ENCODE peak calls at places on chromosome 3, in ten cellular contexts. I, V, Z, A, Y, L, F, B, W and G are unnamed samples.

GRCh38 chr3:177563381-177563780 is 366.1 kb upstream of the TBL1XR1 start:
- DNase-seq in L (no peak), F (peak), W (no peak), A (no peak), I (no peak), V (no peak), B (no peak), Y (no peak), Z (no peak), G (no peak)

GRCh38 chr3:123552095-123552714 is 32.6 kb downstream of the HACD2 start:
- DNase-seq in B (no peak), L (peak), Z (no peak), W (no peak), Y (peak), I (no peak), V (no peak), F (peak), A (no peak), G (no peak)

GRCh38 chr3:124492824-124493223 is 237.4 kb upstream of the UMPS start:
- DNase-seq in Y (peak), Z (no peak), F (peak), B (no peak), L (peak), I (no peak), A (no peak), V (peak), W (no peak), G (no peak)

GRCh38 chr3:46895761-46896160 is 18.2 kb downstream of the PTH1R start:
- DNase-seq in L (no peak), A (no peak), Y (no peak), V (no peak), I (no peak), F (no peak), Z (no peak), B (no peak), W (no peak), G (no peak)

GRCh38 chr3:82816086-82816485 is 1054.6 kb upstream of the GBE1 start:
- DNase-seq in L (no peak), W (no peak), A (no peak), F (no peak), V (no peak), I (no peak), Y (no peak), Z (no peak), B (no peak), G (no peak)

GRCh38 chr3:88005066-88005465 is 53.7 kb downstream of the CGGBP1 start:
- DNase-seq in B (no peak), I (no peak), W (no peak), F (peak), L (peak), V (no peak), Z (peak), Y (peak), A (no peak), G (no peak)

GRCh38 chr3:186220886-186221285 is 112.0 kb upstream of the ETV5 start:
- DNase-seq in A (no peak), F (no peak), L (no peak), Z (no peak), B (no peak), Y (no peak), V (no peak), W (no peak), I (no peak), G (no peak)

GRCh38 chr3:24657870-24658535 is 163.4 kb upstream of the THRB start:
- DNase-seq in W (no peak), Z (no peak), I (no peak), V (no peak), F (no peak), Y (no peak), A (no peak), L (peak), B (no peak), G (no peak)

GRCh38 chr3:52468336-52468735 is 12.9 kb downstream of the NISCH start:
- DNase-seq in Y (no peak), B (no peak), A (no peak), Z (no peak), W (no peak), L (no peak), F (peak), V (no peak), I (no peak), G (no peak)

GRCh38 chr3:16205156-16205870 is 30.8 kb downstream of the GALNT15 start:
- DNase-seq in I (no peak), L (no peak), Y (peak), V (no peak), B (no peak), A (no peak), F (peak), W (no peak), Z (no peak), G (no peak)

GRCh38 chr3:63960048-63960711 is 48.0 kb upstream of the SCAANT1 start:
- DNase-seq in B (no peak), A (no peak), Y (peak), V (no peak), W (no peak), F (peak), Z (no peak), L (peak), I (no peak), G (no peak)

GRCh38 chr3:123773681-123774431 is 110.3 kb downstream of the MYLK start:
- DNase-seq in L (no peak), Y (peak), W (no peak), B (no peak), I (no peak), Z (no peak), A (no peak), F (peak), V (peak), G (no peak)

GRCh38 chr3:65902304-65902793 is 136.4 kb downstream of the MAGI1 start:
- DNase-seq in L (no peak), F (no peak), V (no peak), B (no peak), W (no peak), A (no peak), I (no peak), Z (no peak), Y (no peak), G (no peak)

GRCh38 chr3:60240558-60240957 is 1010.7 kb downstream of the FHIT start:
- DNase-seq in B (no peak), I (no peak), Z (no peak), Y (no peak), F (no peak), V (no peak), W (no peak), L (no peak), A (no peak), G (no peak)

GRCh38 chr3:112464264-112464663 is 35.0 kb downstream of the BTLA start:
- DNase-seq in B (no peak), A (no peak), L (no peak), V (no peak), F (peak), Y (no peak), W (no peak), I (no peak), Z (no peak), G (no peak)

GRCh38 chr3:134446800-134447199 is 39.0 kb downstream of the ANAPC13 start:
- DNase-seq in A (no peak), W (no peak), Z (peak), L (no peak), V (no peak), F (peak), I (no peak), Y (peak), B (no peak), G (no peak)

GRCh38 chr3:176120507-176120906 is 1076.8 kb downstream of the TBL1XR1 start:
- DNase-seq in I (no peak), Y (no peak), Z (no peak), F (peak), V (no peak), W (no peak), L (no peak), B (no peak), A (no peak), G (no peak)

GRCh38 chr3:115470254-115470653 is 153.1 kb upstream of the GAP43 start:
- DNase-seq in Z (no peak), F (no peak), W (no peak), B (no peak), Y (no peak), L (no peak), A (no peak), I (no peak), V (no peak), G (no peak)

GRCh38 chr3:151183253-151183652 is 19.8 kb downstream of the GPR171 start:
- DNase-seq in W (no peak), V (no peak), B (no peak), I (no peak), A (no peak), L (no peak), Y (no peak), Z (no peak), F (no peak), G (no peak)

GRCh38 chr3:117695321-117695720 is 985.7 kb downstream of the TUSC7 start:
- DNase-seq in Z (peak), I (no peak), W (no peak), V (no peak), A (no peak), L (no peak), B (no peak), F (peak), Y (peak), G (no peak)

GRCh38 chr3:120432105-120432860 is 18.5 kb downstream of the FSTL1 start:
- DNase-seq in F (peak), Z (peak), I (no peak), W (no peak), Y (no peak), A (no peak), B (no peak), L (peak), V (peak), G (no peak)

GRCh38 chr3:16419640-16420039 is 93.9 kb downstream of the RFTN1 start:
- DNase-seq in B (no peak), A (no peak), I (no peak), L (no peak), Y (peak), W (no peak), F (peak), V (no peak), Z (peak), G (no peak)

GRCh38 chr3:161142486-161142885 is 37.3 kb upstream of the B3GALNT1 start:
- DNase-seq in L (no peak), F (peak), I (no peak), V (no peak), W (no peak), Z (no peak), B (no peak), A (no peak), Y (no peak), G (no peak)

GRCh38 chr3:127764841-127765362 is 57.4 kb downstream of the MGLL start:
- DNase-seq in A (no peak), F (peak), W (no peak), V (no peak), L (no peak), Z (no peak), Y (peak), B (no peak), I (no peak), G (no peak)

GRCh38 chr3:124648551-124648950 is 81.7 kb upstream of the UMPS start:
- DNase-seq in Y (no peak), W (no peak), A (no peak), I (no peak), F (no peak), Z (no peak), L (no peak), B (no peak), V (no peak), G (no peak)

GRCh38 chr3:32180151-32180850 is 58.2 kb upstream of the CMTM8 start:
- DNase-seq in V (no peak), Z (no peak), L (no peak), Y (no peak), F (no peak), I (no peak), B (no peak), W (no peak), A (no peak), G (no peak)

GRCh38 chr3:32963871-32964270 is 12.4 kb downstream of the CCR4 start:
- DNase-seq in V (no peak), Y (no peak), F (no peak), I (no peak), L (no peak), A (no peak), W (peak), Z (no peak), B (no peak), G (no peak)

GRCh38 chr3:106482436-106482835 is 613.6 kb upstream of the CBLB start:
- DNase-seq in F (peak), I (no peak), V (no peak), Z (peak), A (no peak), W (no peak), L (no peak), Y (no peak), B (no peak), G (no peak)

GRCh38 chr3:103977417-103977816 is 1389.3 kb upstream of the ALCAM start:
- DNase-seq in Z (no peak), I (no peak), F (no peak), Y (no peak), A (no peak), V (no peak), W (no peak), L (no peak), B (no peak), G (no peak)